ENCODE peak calls at places on chromosomes 4 and X, in seven cellular contexts. One of them, this sample, is unnamed.

GRCh38 chrX:129945131-129945530 is 37.3 kb upstream of the BCORL1 start:
- DNase-seq in sigmoid colon: no peak
- DNase-seq in stomach: no peak
- DNase-seq in K562: no peak
- DNase-seq in A549: no peak
- DNase-seq in suprapubic skin: no peak
- DNase-seq in tibial nerve: no peak
- DNase-seq in this sample: no peak

GRCh38 chrX:105872921-105873320 is 50.6 kb downstream of the NRK start:
- DNase-seq in tibial nerve: no peak
- DNase-seq in stomach: no peak
- DNase-seq in K562: no peak
- DNase-seq in suprapubic skin: no peak
- DNase-seq in A549: no peak
- DNase-seq in sigmoid colon: no peak
- DNase-seq in this sample: no peak

GRCh38 chrX:154775611-154776349 is 13.1 kb downstream of the DKC1 start:
- DNase-seq in K562: no peak
- DNase-seq in tibial nerve: no peak
- DNase-seq in sigmoid colon: no peak
- DNase-seq in stomach: no peak
- DNase-seq in suprapubic skin: no peak
- DNase-seq in A549: no peak
- DNase-seq in this sample: no peak

GRCh38 chrX:7789200-7789599 is 53.8 kb upstream of the VCX start:
- DNase-seq in tibial nerve: no peak
- DNase-seq in stomach: no peak
- DNase-seq in K562: no peak
- DNase-seq in suprapubic skin: no peak
- DNase-seq in A549: no peak
- DNase-seq in sigmoid colon: no peak
- DNase-seq in this sample: no peak

GRCh38 chr4:32268949-32269348 is 1548.8 kb downstream of the PCDH7 start:
- DNase-seq in stomach: no peak
- DNase-seq in K562: no peak
- DNase-seq in suprapubic skin: no peak
- DNase-seq in sigmoid colon: no peak
- DNase-seq in A549: no peak
- DNase-seq in tibial nerve: no peak
- DNase-seq in this sample: no peak

GRCh38 chrX:138856881-138857280 is 145.4 kb upstream of the FGF13 start:
- DNase-seq in A549: no peak
- DNase-seq in suprapubic skin: no peak
- DNase-seq in sigmoid colon: no peak
- DNase-seq in stomach: no peak
- DNase-seq in K562: no peak
- DNase-seq in tibial nerve: no peak
- DNase-seq in this sample: no peak

GRCh38 chr4:88378691-88379559 is at the start of gene HERC6:
- DNase-seq in tibial nerve: peak; percentile 31
- DNase-seq in K562: peak; percentile 17
- DNase-seq in A549: peak; percentile 69
- DNase-seq in suprapubic skin: peak; percentile 83
- DNase-seq in stomach: peak; percentile 81
- DNase-seq in sigmoid colon: peak; percentile 89
- DNase-seq in this sample: peak; percentile 83

GRCh38 chr4:6984611-6985115 is 58.5 kb upstream of the TADA2B start:
- DNase-seq in A549: no peak
- DNase-seq in K562: no peak
- DNase-seq in sigmoid colon: no peak
- DNase-seq in tibial nerve: no peak
- DNase-seq in suprapubic skin: no peak
- DNase-seq in stomach: no peak
- DNase-seq in this sample: no peak

GRCh38 chrX:151393514-151393913 is 3.5 kb upstream of the VMA21 start:
- DNase-seq in K562: no peak
- DNase-seq in suprapubic skin: no peak
- DNase-seq in tibial nerve: no peak
- DNase-seq in stomach: no peak
- DNase-seq in A549: no peak
- DNase-seq in sigmoid colon: no peak
- DNase-seq in this sample: no peak

GRCh38 chr4:60122820-60123219 is 1077.3 kb upstream of the ADGRL3 start:
- DNase-seq in tibial nerve: no peak
- DNase-seq in suprapubic skin: no peak
- DNase-seq in sigmoid colon: no peak
- DNase-seq in A549: no peak
- DNase-seq in K562: no peak
- DNase-seq in stomach: no peak
- DNase-seq in this sample: no peak

GRCh38 chr4:5824635-5825034 is 68.3 kb downstream of the CRMP1 start:
- DNase-seq in sigmoid colon: no peak
- DNase-seq in tibial nerve: no peak
- DNase-seq in A549: peak; percentile 44
- DNase-seq in stomach: no peak
- DNase-seq in suprapubic skin: no peak
- DNase-seq in K562: peak; percentile 44
- DNase-seq in this sample: no peak

GRCh38 chr4:183763990-183764754 is 105.1 kb downstream of the TRAPPC11 start:
- DNase-seq in A549: no peak
- DNase-seq in sigmoid colon: no peak
- DNase-seq in K562: no peak
- DNase-seq in stomach: no peak
- DNase-seq in tibial nerve: no peak
- DNase-seq in suprapubic skin: no peak
- DNase-seq in this sample: no peak

GRCh38 chrX:153706799-153707198 is 17.4 kb downstream of the BCAP31 start:
- DNase-seq in tibial nerve: no peak
- DNase-seq in sigmoid colon: no peak
- DNase-seq in K562: no peak
- DNase-seq in suprapubic skin: no peak
- DNase-seq in stomach: no peak
- DNase-seq in A549: no peak
- DNase-seq in this sample: no peak

GRCh38 chrX:48489892-48490291 is 13.9 kb downstream of the FTSJ1 start:
- DNase-seq in stomach: no peak
- DNase-seq in A549: no peak
- DNase-seq in suprapubic skin: no peak
- DNase-seq in tibial nerve: no peak
- DNase-seq in K562: no peak
- DNase-seq in sigmoid colon: no peak
- DNase-seq in this sample: no peak
- H3K9me3 ChIP-seq in stomach: no peaks in the 10 kb centered on the region
- H3K9me3 ChIP-seq in A549: no peaks in the 10 kb centered on the region
- H3K9me3 ChIP-seq in suprapubic skin: no peaks in the 10 kb centered on the region
- H3K9me3 ChIP-seq in tibial nerve: no peaks in the 10 kb centered on the region
- H3K9me3 ChIP-seq in K562: no peaks in the 10 kb centered on the region
- H3K9me3 ChIP-seq in sigmoid colon: no peaks in the 10 kb centered on the region
- H3K9me3 ChIP-seq in this sample: no peaks in the 10 kb centered on the region

GRCh38 chr4:116529129-116529528 is 556.2 kb downstream of the TRAM1L1 start:
- DNase-seq in tibial nerve: no peak
- DNase-seq in sigmoid colon: no peak
- DNase-seq in suprapubic skin: no peak
- DNase-seq in A549: no peak
- DNase-seq in stomach: no peak
- DNase-seq in K562: no peak
- DNase-seq in this sample: no peak

GRCh38 chr4:116531026-116531425 is 554.4 kb downstream of the TRAM1L1 start:
- DNase-seq in stomach: no peak
- DNase-seq in suprapubic skin: no peak
- DNase-seq in sigmoid colon: no peak
- DNase-seq in A549: no peak
- DNase-seq in K562: no peak
- DNase-seq in tibial nerve: no peak
- DNase-seq in this sample: no peak

GRCh38 chr4:116537828-116538227 is 547.5 kb downstream of the TRAM1L1 start:
- DNase-seq in suprapubic skin: no peak
- DNase-seq in tibial nerve: no peak
- DNase-seq in stomach: no peak
- DNase-seq in A549: no peak
- DNase-seq in sigmoid colon: no peak
- DNase-seq in K562: no peak
- DNase-seq in this sample: no peak

DNA sequence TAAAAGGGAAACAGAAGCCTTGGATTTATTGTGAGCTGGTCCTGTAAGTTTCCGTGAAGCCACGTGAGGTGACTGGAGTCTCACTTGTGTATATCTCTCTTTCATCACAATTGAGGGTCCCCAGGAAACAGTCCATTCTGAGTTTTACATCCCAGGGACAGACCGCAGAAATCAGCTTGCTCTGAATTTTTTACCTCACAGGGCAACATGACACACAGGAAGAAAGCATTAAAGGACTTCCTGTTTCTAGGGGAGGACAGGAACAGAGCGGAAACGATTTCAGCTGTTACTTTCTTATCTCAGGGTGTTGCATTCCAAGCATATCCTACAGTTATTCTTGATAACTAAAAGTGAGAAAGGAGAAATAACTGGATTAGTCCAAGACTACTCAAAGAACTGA is 553.5 kb downstream of the TRAM1L1 start:
- DNase-seq in K562: no peak
- DNase-seq in suprapubic skin: no peak
- DNase-seq in sigmoid colon: no peak
- DNase-seq in tibial nerve: no peak
- DNase-seq in stomach: no peak
- DNase-seq in A549: no peak
- DNase-seq in this sample: no peak
- TF ChIP-seq EP300 in K562: no peak
- TF ChIP-seq EP300 in suprapubic skin: no peak
- TF ChIP-seq EP300 in sigmoid colon: no peak
- TF ChIP-seq EP300 in tibial nerve: no peak
- TF ChIP-seq EP300 in stomach: no peak
- TF ChIP-seq EP300 in A549: no peak
- TF ChIP-seq EP300 in this sample: no peak

GRCh38 chrX:104113237-104113965 is 1.1 kb downstream of the ZCCHC18 start:
- DNase-seq in stomach: peak; percentile 57
- DNase-seq in sigmoid colon: peak; percentile 69
- DNase-seq in K562: peak; percentile 12
- DNase-seq in A549: peak; percentile 29
- DNase-seq in suprapubic skin: no peak
- DNase-seq in tibial nerve: peak; percentile 12
- DNase-seq in this sample: peak; percentile 53
- H3K27ac ChIP-seq in stomach: peak overlapping the region; percentile 82
- H3K27ac ChIP-seq in sigmoid colon: peak overlapping the region; percentile 77
- H3K27ac ChIP-seq in K562: no peak overlapping the region
- H3K27ac ChIP-seq in A549: no peak overlapping the region
- H3K27ac ChIP-seq in suprapubic skin: no peak overlapping the region
- H3K27ac ChIP-seq in tibial nerve: peak overlapping the region; percentile 87
- H3K27ac ChIP-seq in this sample: peak overlapping the region; percentile 31

GRCh38 chr4:252065-252601 is 53.1 kb downstream of the ZNF732 start:
- DNase-seq in A549: no peak
- DNase-seq in suprapubic skin: no peak
- DNase-seq in sigmoid colon: no peak
- DNase-seq in K562: no peak
- DNase-seq in tibial nerve: no peak
- DNase-seq in stomach: no peak
- DNase-seq in this sample: no peak
- H3K9me3 ChIP-seq in A549: peaks cover 13% of the 10 kb centered on the region
- H3K9me3 ChIP-seq in suprapubic skin: peaks cover 58% of the 10 kb centered on the region
- H3K9me3 ChIP-seq in sigmoid colon: peaks cover 10% of the 10 kb centered on the region
- H3K9me3 ChIP-seq in K562: peaks cover 1% of the 10 kb centered on the region
- H3K9me3 ChIP-seq in tibial nerve: peaks cover 63% of the 10 kb centered on the region
- H3K9me3 ChIP-seq in stomach: peaks cover 31% of the 10 kb centered on the region
- H3K9me3 ChIP-seq in this sample: peaks cover 78% of the 10 kb centered on the region